ENCODE peak calls at places on chromosome 7, in five cellular contexts. L is OCI-LY7, S is A549, Q is AG04450, X is mesothelial cell of epicardium. U is an unnamed sample.

GRCh38 chr7:12719978-12720377 is 32.5 kb downstream of the ARL4A start:
- DNase-seq in X (no peak), L (no peak), Q (no peak), S (no peak), U (no peak)

GRCh38 chr7:157619753-157620525 is 283.1 kb downstream of the DNAJB6 start:
- DNase-seq in Q (no peak), S (no peak), X (no peak), L (no peak), U (no peak)

GRCh38 chr7:51246258-51247245 is 70.1 kb downstream of the COBL start:
- DNase-seq in X (no peak), S (no peak), Q (no peak), L (no peak), U (no peak)

GRCh38 chr7:84085147-84085546 is 109.4 kb downstream of the SEMA3A start:
- DNase-seq in Q (peak), L (no peak), S (no peak), X (no peak), U (no peak)

GRCh38 chr7:128081351-128081750 is 50.1 kb upstream of the LRRC4 start:
- DNase-seq in Q (no peak), X (no peak), L (no peak), S (no peak), U (no peak)

GRCh38 chr7:151008511-151009323 is 15.6 kb downstream of the ATG9B start:
- DNase-seq in S (peak), L (peak), Q (no peak), X (peak), U (peak)

GRCh38 chr7:95180-95862 is 97.0 kb upstream of the FAM20C start:
- DNase-seq in X (no peak), S (no peak), L (no peak), Q (peak), U (no peak)

GRCh38 chr7:96910484-96910883 is 94.9 kb upstream of the DLX6 start:
- DNase-seq in L (no peak), S (no peak), Q (no peak), X (no peak), U (no peak)

GRCh38 chr7:55019691-55020480 is 1.1 kb downstream of the EGFR start:
- DNase-seq in Q (no peak), L (no peak), X (peak), S (peak), U (no peak)

GRCh38 chr7:80098795-80099194 is 35.8 kb upstream of the GNAI1 start:
- DNase-seq in L (no peak), S (no peak), Q (no peak), X (no peak), U (no peak)
- TF ChIP-seq CTCF in L (no peak), S (no peak), Q (peak), X (peak), U (no peak)

DNA sequence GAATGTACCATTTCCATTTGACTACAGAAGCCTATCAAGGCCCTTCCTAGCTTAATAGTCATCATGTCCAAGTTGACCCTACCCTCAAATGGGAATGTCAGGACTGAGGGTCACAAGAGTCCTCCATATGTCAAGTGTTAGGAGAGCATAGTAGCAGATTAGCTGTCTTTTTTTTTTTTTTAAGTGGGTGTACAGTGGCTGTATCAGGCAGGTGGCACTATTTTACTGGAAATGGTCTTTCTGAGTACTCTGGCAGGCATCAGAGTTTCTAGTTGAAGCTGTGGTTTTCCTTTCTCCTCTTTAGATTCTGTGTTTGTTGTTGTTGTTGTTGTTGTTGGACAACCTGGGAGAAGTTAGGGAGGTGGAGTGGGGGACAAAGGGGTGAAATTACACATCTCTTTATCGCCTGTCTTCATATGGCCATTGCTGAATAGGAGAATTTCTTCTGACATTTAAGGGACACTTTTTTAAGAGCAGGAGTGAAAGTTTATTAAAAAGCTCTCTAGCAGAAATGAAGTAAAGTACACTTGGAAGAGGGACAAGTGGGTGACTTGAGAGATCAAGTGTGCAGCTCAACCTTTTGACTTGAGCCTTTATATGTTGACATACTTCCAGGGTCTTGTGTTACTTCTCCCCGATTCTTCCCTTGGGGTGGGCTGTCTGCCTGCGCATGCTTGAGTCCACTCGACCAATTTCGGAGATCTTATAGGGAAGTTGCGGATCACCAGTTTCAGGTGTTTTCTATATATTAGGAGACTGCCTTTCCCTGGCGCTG is 104.1 kb upstream of the FOXP2 start:
- DNase-seq in X (no peak), Q (no peak), L (no peak), S (no peak), U (no peak)
- TF ChIP-seq CTCF in X (no peak), Q (no peak), L (peak), S (peak), U (no peak)

GRCh38 chr7:134690614-134691504 is 44.2 kb downstream of the BPGM start:
- DNase-seq in L (no peak), Q (no peak), S (no peak), X (no peak), U (no peak)

GRCh38 chr7:134684165-134684564 is 37.5 kb downstream of the BPGM start:
- DNase-seq in Q (no peak), X (no peak), S (no peak), L (no peak), U (no peak)

GRCh38 chr7:134690016-134690415 is 43.4 kb downstream of the BPGM start:
- DNase-seq in X (no peak), S (no peak), Q (peak), L (no peak), U (no peak)

GRCh38 chr7:134685250-134685649 is 38.6 kb downstream of the BPGM start:
- DNase-seq in L (no peak), S (no peak), X (no peak), Q (no peak), U (no peak)

DNA sequence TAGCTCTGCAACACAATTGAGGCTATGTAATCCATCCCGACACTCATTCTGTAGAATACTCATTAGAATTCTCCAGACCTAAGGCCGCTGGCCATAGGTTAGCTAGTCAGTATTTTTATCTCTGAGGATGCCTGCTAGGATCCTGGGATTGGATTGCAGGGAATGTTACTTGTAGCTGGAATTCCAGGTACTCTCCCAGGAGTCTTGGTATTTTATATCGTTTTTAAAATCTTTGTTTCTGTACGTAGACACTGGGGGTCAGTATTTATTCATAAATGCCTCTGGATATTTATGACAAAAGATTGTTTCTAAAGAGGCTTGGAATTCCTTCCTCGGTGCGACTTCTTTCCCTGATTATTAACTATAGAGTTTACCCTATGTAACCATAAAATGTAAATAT is 40.1 kb downstream of the BPGM start:
- DNase-seq in Q (no peak), L (no peak), X (no peak), S (peak), U (no peak)
- TF ChIP-seq CTCF in Q (peak), L (peak), X (no peak), S (peak), U (no peak)

GRCh38 chr7:149873074-149873967 is 448 bp upstream of the ATP6V0E2 start:
- DNase-seq in X (peak), Q (peak), S (peak), L (peak), U (peak)

GRCh38 chr7:149871576-149871975 is 2.2 kb upstream of the ATP6V0E2 start:
- DNase-seq in X (no peak), Q (no peak), L (no peak), S (no peak), U (no peak)

GRCh38 chr7:149873968-149874643 is at the start of gene ATP6V0E2:
- DNase-seq in X (no peak), Q (no peak), L (no peak), S (no peak), U (no peak)

GRCh38 chr7:149870701-149871483 is 2.9 kb upstream of the ATP6V0E2 start:
- DNase-seq in L (no peak), Q (no peak), S (no peak), X (peak), U (no peak)

DNA sequence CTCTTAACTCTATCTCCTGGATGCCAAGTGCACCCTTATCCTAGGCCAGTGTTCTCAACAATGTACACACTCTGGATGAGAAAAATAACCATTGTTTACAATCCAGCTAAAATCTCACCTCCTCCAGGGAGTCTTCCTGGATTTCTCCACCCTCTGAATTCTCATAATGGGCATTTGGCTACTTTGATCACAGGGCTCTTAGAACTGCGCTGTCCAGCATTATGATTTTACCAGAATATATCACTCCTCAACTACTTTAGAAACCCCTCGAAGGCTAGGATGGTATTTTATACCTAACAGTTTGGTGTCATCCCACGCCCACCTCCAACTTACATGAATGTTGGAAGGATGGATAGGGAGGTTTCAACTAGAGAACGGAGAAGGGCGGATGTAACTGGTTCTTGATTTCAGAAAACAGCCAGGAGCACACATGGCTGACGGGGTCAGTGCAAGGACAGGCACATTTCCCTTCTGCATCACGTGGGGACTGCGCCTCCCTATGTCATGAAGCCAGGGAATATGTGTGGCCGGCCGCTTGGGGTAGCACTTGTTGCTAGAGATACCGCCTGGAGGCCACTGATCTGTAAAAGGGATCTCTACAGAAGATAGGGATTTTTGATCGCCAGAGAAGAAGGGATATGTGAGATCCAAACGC is 1.2 kb upstream of the ATP6V0E2 start:
- DNase-seq in Q (no peak), X (peak), S (peak), L (peak), U (peak)
- TF ChIP-seq CTCF in Q (peak), X (no peak), S (no peak), L (peak), U (no peak)

GRCh38 chr7:65975814-65976445 is 6.1 kb downstream of the GUSB start:
- DNase-seq in L (no peak), Q (no peak), X (no peak), S (no peak), U (no peak)
- TF ChIP-seq CTCF in L (peak), Q (no peak), X (no peak), S (no peak), U (no peak)